ENCODE peak calls at places on chromosomes 1 and 21, in four cellular contexts. U is uterus, Q is tibial nerve, C is pancreas. J is an unnamed sample.

GRCh38 chr21:46434322-46434958 is 24.3 kb upstream of the DIP2A start:
- DNase-seq in U (no peak), Q (no peak), C (no peak), J (no peak)

GRCh38 chr21:45957986-45958610 is 23.5 kb upstream of the COL6A1 start:
- DNase-seq in U (peak; percentile 59), Q (peak; percentile 48), C (no peak), J (no peak)

GRCh38 chr1:170074250-170075157 is at the start of gene KIFAP3:
- DNase-seq in U (peak; percentile 97), Q (peak; percentile 90), C (peak; percentile 99), J (peak; percentile 95)

GRCh38 chr1:167460836-167461235 is 57.5 kb downstream of the CD247 start:
- DNase-seq in U (no peak), Q (no peak), C (no peak), J (no peak)

GRCh38 chr1:229249854-229250644 is 20.9 kb upstream of the RAB4A start:
- DNase-seq in U (no peak), Q (no peak), C (no peak), J (no peak)

GRCh38 chr1:239297910-239298309 is 88.5 kb upstream of the CHRM3 start:
- DNase-seq in U (no peak), Q (no peak), C (no peak), J (no peak)

GRCh38 chr21:35940074-35940927 is 120.0 kb downstream of the SETD4 start:
- DNase-seq in U (peak; percentile 35), Q (peak; percentile 25), C (no peak), J (no peak)

GRCh38 chr1:81802601-81803422 is 2.1 kb downstream of the ADGRL2 start:
- DNase-seq in U (peak; percentile 61), Q (peak; percentile 37), C (peak; percentile 89), J (peak; percentile 17)

GRCh38 chr1:33762099-33762830 is 101.6 kb upstream of the HMGB4 start:
- DNase-seq in U (no peak), Q (no peak), C (no peak), J (no peak)

GRCh38 chr1:64335634-64336033 is 132.2 kb downstream of the UBE2U start:
- DNase-seq in U (no peak), Q (no peak), C (no peak), J (no peak)

GRCh38 chr1:2625311-2625710 is 7.5 kb downstream of the MMEL1 start:
- DNase-seq in U (no peak), Q (no peak), C (no peak), J (no peak)

GRCh38 chr1:41803656-41804055 is 115.1 kb downstream of the HIVEP3 start:
- DNase-seq in U (no peak), Q (no peak), C (no peak), J (no peak)

GRCh38 chr1:69126761-69127160 is 441.0 kb upstream of the LRRC7 start:
- DNase-seq in U (no peak), Q (no peak), C (no peak), J (no peak)

GRCh38 chr1:50841791-50842387 is 118.2 kb downstream of the FAF1 start:
- DNase-seq in U (no peak), Q (no peak), C (no peak), J (no peak)

DNA sequence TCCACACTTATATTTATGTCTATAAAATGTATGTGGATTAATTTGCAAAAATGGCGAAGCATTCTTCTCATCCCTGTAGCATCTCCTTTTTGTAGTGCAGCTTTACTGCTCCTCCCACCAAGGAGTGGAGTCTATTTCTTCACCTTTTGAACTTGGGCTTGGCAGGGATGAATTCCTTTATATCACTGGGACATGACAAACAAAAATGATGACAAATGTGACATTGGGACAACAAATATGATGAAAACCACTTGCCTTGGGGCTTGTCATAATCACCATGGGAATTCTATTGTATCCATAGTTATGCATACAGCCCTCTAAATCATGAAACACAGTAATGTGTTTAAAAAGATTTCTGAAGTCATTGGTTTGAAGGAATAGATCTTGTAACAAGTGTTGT is 155.0 kb downstream of the TNFSF18 start:
- DNase-seq in U (no peak), Q (no peak), C (no peak), J (no peak)
- H3K27ac ChIP-seq in U (no peak overlapping the region), Q (no peak overlapping the region), C (no peak overlapping the region), J (no peak overlapping the region)

DNA sequence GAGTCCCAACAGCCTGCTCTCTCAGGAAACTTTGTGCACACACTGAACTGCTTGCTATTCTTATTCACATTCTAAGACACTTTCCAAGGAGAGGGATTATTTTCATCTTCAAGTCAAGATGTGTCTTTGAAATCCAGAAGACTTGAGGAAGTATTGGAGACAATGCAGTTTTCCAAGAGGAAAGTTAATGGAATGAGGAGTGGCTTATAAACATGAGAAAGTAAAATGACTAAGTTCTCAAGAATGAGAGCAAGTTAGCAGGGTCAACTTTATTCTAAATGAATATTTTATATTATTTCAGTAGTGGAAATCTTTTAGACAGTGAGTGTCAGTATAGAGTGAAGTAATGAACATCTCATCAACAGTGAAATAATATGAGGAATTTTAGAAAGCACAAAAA is 1239.3 kb downstream of the MRPL39 start:
- DNase-seq in U (no peak), Q (no peak), C (no peak), J (no peak)
- H3K27ac ChIP-seq in U (no peak overlapping the region), Q (no peak overlapping the region), C (no peak overlapping the region), J (no peak overlapping the region)

DNA sequence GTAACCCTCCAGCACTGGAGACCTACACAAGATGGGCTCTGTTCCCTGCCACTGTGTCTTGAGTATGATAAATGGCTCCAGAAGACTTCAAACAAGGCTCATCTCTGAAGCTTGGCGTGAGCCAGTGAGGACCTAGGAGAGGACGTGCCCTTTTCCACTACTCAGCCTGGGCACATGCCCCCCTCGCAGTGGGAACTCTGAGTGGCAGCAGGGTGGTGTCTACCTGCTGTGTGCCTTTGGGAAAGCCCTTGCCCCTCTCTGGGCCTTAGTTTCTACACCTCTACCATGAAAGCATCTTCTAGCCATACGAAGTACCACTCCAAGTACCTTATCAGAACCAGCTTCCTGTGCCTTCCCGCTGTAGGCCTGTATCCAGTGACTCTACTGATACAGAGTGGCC is 3.0 kb upstream of the MOB3C start:
- DNase-seq in U (no peak), Q (no peak), C (no peak), J (no peak)
- H3K27ac ChIP-seq in U (no peak overlapping the region), Q (no peak overlapping the region), C (no peak overlapping the region), J (no peak overlapping the region)

DNA sequence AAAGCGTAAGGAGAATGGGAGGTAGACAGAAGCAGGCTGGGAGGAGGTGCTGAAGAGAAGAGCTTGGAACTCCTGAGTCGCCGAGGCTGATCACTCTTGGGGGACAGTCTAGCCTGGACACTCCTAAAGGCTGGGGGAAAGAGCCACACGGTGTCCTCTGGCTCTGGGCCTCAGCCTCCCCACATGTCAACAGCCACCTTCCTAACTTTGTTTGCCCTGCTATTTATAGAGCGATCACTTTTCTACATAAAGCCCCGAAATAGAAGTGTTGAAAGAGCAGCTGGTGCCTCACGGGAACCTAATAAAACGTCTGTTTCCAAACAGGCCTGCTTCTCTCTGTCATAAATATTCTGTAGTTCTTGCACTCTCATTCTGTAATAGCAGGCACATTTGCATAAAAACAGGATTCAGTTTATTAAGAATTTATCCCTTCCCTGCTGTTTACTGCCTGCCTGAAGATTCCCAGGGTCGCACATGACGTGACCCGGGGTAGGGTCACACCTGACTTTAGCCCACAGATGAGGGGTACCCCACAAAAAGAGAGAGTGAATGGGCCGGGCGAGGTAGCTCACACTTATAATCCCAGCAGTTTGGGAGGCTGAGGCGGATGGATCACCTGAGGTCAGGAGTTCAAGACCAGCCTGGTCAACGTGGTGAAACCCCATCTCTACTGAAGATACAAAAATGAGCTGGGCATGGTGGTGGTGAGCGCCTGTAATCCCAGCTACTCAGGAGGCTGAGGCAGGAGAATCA is 212.5 kb downstream of the TOMM20 start:
- DNase-seq in U (peak; percentile 45), Q (no peak), C (no peak), J (no peak)
- H3K27ac ChIP-seq in U (peak overlapping the region; percentile 83), Q (peak overlapping the region; percentile 40), C (peak overlapping the region; percentile 24), J (no peak overlapping the region)

DNA sequence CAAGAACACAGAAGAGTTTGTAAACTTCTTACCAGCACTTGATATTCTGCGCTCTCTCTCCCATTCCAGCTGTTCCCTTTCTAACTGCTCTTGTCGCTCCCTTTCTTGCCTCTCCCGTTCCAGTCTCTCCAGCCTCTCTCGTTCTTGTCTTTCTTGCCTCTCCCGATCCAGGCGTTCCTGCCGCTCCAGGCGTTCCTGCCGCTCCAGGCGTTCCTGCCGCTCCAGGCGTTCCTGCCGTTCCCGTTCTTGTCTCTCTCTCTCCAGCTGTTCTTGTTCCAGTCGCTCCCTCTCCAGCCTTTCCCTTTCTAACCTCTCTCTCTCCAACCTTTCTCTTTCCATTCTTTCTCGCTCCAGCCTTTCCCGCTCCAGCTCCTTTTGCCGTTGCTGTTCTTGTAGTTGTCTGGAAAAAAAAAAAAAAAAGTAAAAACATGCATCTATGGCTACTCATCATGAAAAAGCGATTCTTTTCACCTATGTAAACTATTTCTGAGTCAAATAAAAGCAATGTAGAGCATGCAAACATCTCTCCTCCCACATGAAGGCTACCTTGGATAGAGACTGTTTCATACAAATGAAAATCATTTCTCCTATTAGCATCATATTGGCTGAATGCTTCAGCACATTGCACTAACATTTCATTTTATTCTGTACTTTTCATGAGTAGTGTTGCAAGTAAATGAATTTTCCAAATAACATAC is 91.5 kb upstream of the LBR start:
- DNase-seq in U (no peak), Q (no peak), C (no peak), J (no peak)
- H3K27ac ChIP-seq in U (no peak overlapping the region), Q (no peak overlapping the region), C (no peak overlapping the region), J (peak overlapping the region; percentile 24)

DNA sequence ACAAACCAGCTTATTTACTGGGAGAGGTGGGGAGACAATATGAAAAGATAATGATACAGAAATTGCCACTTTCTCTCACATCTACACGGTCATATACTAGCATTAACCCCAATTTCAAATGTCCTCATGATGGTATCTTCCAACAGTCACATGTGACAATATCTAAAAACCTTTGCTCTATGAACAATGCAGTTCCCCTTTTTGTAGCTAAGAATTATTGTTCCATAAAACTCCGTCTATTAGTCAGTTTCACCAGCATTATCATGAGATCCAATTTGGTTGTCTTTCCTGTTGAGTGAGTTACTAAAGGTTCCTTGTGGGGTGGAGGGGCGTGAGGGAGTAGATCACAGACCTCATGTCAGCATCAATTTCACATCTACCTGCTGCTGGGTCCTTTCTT is 1.7 kb downstream of the TIAM1 start:
- DNase-seq in U (no peak), Q (no peak), C (no peak), J (no peak)
- H3K27ac ChIP-seq in U (no peak overlapping the region), Q (no peak overlapping the region), C (no peak overlapping the region), J (no peak overlapping the region)

J was measured in caudate nucleus.